ENCODE peak calls at places on chromosomes 13 and 19, in nine cellular contexts. O is aorta, N is heart right ventricle, G is cardiac muscle cell, Z is substantia nigra, J is IMR-90, V is uterus, S is right cardiac atrium, M is colonic mucosa. H is an unnamed sample.

GRCh38 chr19:55703790-55704215 is 28.8 kb downstream of the EPN1 start:
- DNase-seq in M (no peak), N (peak; percentile 60), Z (no peak), V (no peak), G (no peak), S (peak; percentile 79), J (no peak), O (peak; percentile 79), H (peak; percentile 15)

GRCh38 chr13:51997641-51998330 is 13.5 kb downstream of the ATP7B start:
- DNase-seq in N (no peak), V (no peak), Z (no peak), S (no peak), M (no peak), O (no peak), J (no peak), G (peak; percentile 36), H (peak; percentile 56)

GRCh38 chr13:78139765-78140164 is 221.1 kb upstream of the EDNRB start:
- DNase-seq in V (no peak), N (no peak), M (no peak), Z (no peak), O (no peak), S (no peak), J (no peak), G (no peak), H (no peak)

GRCh38 chr13:90238433-90238832 is 1109.1 kb upstream of the MIR17HG start:
- DNase-seq in O (no peak), N (no peak), J (no peak), S (no peak), V (no peak), G (no peak), Z (no peak), M (no peak), H (peak; percentile 10)

GRCh38 chr13:61685683-61686013 is 270.0 kb upstream of the PCDH20 start:
- DNase-seq in Z (no peak), V (no peak), M (no peak), J (no peak), S (no peak), O (no peak), N (no peak), G (peak; percentile 61), H (peak; percentile 68)

GRCh38 chr19:39316627-39317321 is 3.9 kb downstream of the LRFN1 start:
- DNase-seq in G (no peak), S (no peak), J (no peak), N (no peak), O (no peak), M (no peak), V (no peak), Z (no peak), H (no peak)

GRCh38 chr19:48558018-48558684 is 6.2 kb downstream of the SULT2B1 start:
- DNase-seq in S (no peak), M (peak; percentile 95), J (peak; percentile 40), G (no peak), O (no peak), N (peak; percentile 21), Z (no peak), V (no peak), H (no peak)

GRCh38 chr13:30654430-30654829 is 36.7 kb downstream of the USPL1 start:
- DNase-seq in G (no peak), M (no peak), N (no peak), V (no peak), J (no peak), Z (no peak), O (no peak), S (no peak), H (no peak)

GRCh38 chr13:108609353-108609752 is 20.1 kb upstream of the MYO16 start:
- DNase-seq in M (no peak), O (no peak), G (peak; percentile 21), V (no peak), N (no peak), J (peak; percentile 49), Z (no peak), S (no peak), H (peak; percentile 27)

GRCh38 chr13:47826481-47826880 is 174.6 kb downstream of the SUCLA2 start:
- DNase-seq in M (no peak), O (no peak), N (no peak), G (no peak), J (peak; percentile 71), Z (no peak), S (no peak), V (no peak), H (no peak)

GRCh38 chr13:45396548-45397095 is 21.6 kb downstream of the SLC25A30 start:
- DNase-seq in Z (no peak), G (no peak), N (no peak), M (no peak), O (no peak), J (peak; percentile 23), V (no peak), S (no peak), H (no peak)

GRCh38 chr19:40771101-40771539 is 4.2 kb upstream of the MIA start:
- DNase-seq in J (no peak), M (no peak), G (no peak), S (no peak), O (no peak), Z (no peak), N (no peak), V (no peak), H (no peak)

GRCh38 chr13:27830010-27830409 is 37.7 kb downstream of the GSX1 start:
- DNase-seq in J (no peak), V (no peak), G (peak; percentile 80), Z (no peak), S (peak; percentile 68), N (peak; percentile 48), O (peak; percentile 81), M (peak; percentile 67), H (peak; percentile 88)

GRCh38 chr13:37621811-37622361 is 23.3 kb upstream of the POSTN start:
- DNase-seq in O (peak; percentile 55), S (no peak), G (no peak), N (no peak), Z (no peak), V (peak; percentile 36), M (no peak), J (peak; percentile 84), H (no peak)

GRCh38 chr13:46656786-46657185 is 103.8 kb downstream of the LRCH1 start:
- DNase-seq in S (no peak), J (no peak), N (no peak), V (no peak), M (no peak), G (no peak), O (no peak), Z (no peak), H (no peak)

GRCh38 chr13:107457686-107458085 is 757.6 kb downstream of the LIG4 start:
- DNase-seq in S (no peak), N (no peak), G (no peak), Z (no peak), J (no peak), V (no peak), O (no peak), M (no peak), H (peak; percentile 23)
- H3K27ac ChIP-seq in S (no peak overlapping the region), N (no peak overlapping the region), G (no peak overlapping the region), Z (no peak overlapping the region), J (no peak overlapping the region), V (no peak overlapping the region), O (no peak overlapping the region), M (no peak overlapping the region), H (no peak overlapping the region)

DNA sequence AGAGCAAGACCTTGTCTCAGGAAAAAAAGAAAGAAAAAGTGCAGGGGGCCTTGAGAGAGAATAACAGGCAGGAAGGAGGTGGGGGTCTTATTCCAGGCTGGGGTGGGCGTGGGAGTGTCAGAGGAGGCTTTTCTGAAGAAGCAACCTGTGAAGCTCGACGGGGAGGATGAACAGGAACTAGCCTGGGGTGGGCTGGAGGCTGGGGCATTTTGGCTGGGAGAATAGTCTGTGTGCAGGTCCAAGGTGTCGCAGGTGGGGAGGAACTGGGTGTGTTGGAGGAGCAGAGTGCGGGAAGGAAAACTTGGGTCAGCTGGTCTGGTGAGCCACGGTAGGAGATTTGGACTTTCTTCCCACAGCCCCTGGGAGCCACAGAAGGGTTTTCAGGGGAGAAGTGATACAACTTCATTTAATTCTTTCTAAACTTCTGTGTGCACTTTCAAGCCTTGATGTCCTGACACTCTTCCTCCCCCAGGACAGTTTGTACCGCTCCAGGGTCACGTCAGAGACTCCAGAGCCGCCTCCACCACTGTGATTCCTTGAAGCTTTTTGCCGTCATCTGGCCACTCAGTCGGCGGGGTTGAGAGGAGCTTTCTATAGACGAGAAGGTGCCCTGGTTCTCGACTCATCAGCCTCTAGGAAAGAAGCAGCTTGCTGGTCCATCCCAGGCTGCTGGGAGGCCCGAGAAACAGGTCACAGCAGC is 138.7 kb downstream of the SIPA1L3 start:
- DNase-seq in N (no peak), J (no peak), M (no peak), O (no peak), S (no peak), G (no peak), Z (no peak), V (no peak), H (no peak)
- H3K27ac ChIP-seq in N (no peak overlapping the region), J (no peak overlapping the region), M (no peak overlapping the region), O (no peak overlapping the region), S (no peak overlapping the region), G (no peak overlapping the region), Z (no peak overlapping the region), V (no peak overlapping the region), H (no peak overlapping the region)

DNA sequence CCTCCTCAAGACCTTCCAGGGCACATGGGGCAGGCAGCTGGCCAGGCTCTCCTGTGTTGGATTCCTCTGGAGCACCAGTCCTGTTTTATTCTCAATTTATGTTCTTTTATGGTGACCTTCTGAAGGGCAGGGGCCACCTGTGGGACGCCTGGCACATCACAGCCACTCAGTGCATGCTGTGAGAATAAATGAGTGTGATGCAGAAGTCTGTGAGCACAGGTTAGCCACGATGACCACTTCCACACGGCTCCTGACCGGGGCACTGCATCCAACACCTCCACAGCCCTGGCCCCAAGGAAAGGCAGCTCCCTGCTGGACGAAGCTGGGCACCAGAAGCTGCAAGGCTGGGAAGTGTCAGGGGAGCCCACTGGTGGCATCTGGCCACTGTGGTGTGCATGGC is 122.8 kb downstream of the CRYL1 start:
- DNase-seq in J (no peak), O (no peak), V (no peak), G (no peak), N (no peak), S (no peak), Z (no peak), M (no peak), H (no peak)
- H3K27ac ChIP-seq in J (no peak overlapping the region), O (no peak overlapping the region), V (no peak overlapping the region), G (no peak overlapping the region), N (no peak overlapping the region), S (no peak overlapping the region), Z (no peak overlapping the region), M (no peak overlapping the region), H (no peak overlapping the region)

GRCh38 chr19:11192957-11193939 is 4.1 kb downstream of the KANK2 start:
- DNase-seq in S (no peak), G (no peak), N (no peak), J (no peak), O (no peak), Z (no peak), V (no peak), M (no peak), H (no peak)

GRCh38 chr19:11191273-11191755 is 6.0 kb downstream of the KANK2 start:
- DNase-seq in V (peak; percentile 78), Z (no peak), O (peak; percentile 87), M (peak; percentile 58), J (peak; percentile 63), N (peak; percentile 85), S (peak; percentile 92), G (no peak), H (no peak)

GRCh38 chr19:11187409-11187808 is 9.9 kb downstream of the KANK2 start:
- DNase-seq in O (no peak), S (no peak), V (no peak), G (no peak), M (no peak), N (no peak), Z (no peak), J (no peak), H (no peak)

GRCh38 chr19:11191934-11192333 is 5.4 kb downstream of the KANK2 start:
- DNase-seq in M (no peak), J (no peak), S (no peak), Z (no peak), V (no peak), G (no peak), O (no peak), N (no peak), H (no peak)

GRCh38 chr19:11190501-11190900 is 6.8 kb downstream of the KANK2 start:
- DNase-seq in S (no peak), V (no peak), Z (no peak), O (no peak), M (no peak), N (no peak), G (no peak), J (no peak), H (no peak)
- H3K27ac ChIP-seq in S (peak overlapping the region; percentile 81), V (peak overlapping the region; percentile 98), Z (no peak overlapping the region), O (peak overlapping the region; percentile 73), M (peak overlapping the region; percentile 11), N (peak overlapping the region; percentile 77), G (no peak overlapping the region), J (peak overlapping the region; percentile 23), H (no peak overlapping the region)

H was measured in neural progenitor cell.